ENCODE peak calls at places on chromosomes 12 and 14, in six cellular contexts. T is A549, H is stomach, O is transverse colon, Z is upper lobe of left lung, S is tibial nerve. C is an unnamed sample.

GRCh38 chr12:74111688-74112360 is 425.8 kb upstream of the ATXN7L3B start:
- DNase-seq in S (no peak), O (no peak), H (no peak), Z (no peak), T (no peak), C (peak)

GRCh38 chr12:116609236-116609635 is 50.1 kb downstream of the MAP1LC3B2 start:
- DNase-seq in T (no peak), H (no peak), Z (no peak), O (no peak), S (no peak), C (no peak)

GRCh38 chr12:108949976-108950375 is 70.1 kb downstream of the DAO start:
- DNase-seq in O (no peak), S (no peak), H (no peak), T (no peak), Z (no peak), C (no peak)

GRCh38 chr14:102055181-102055901 is 31.5 kb downstream of the HSP90AA1 start:
- DNase-seq in T (no peak), O (no peak), S (no peak), Z (no peak), H (no peak), C (no peak)

GRCh38 chr12:81270385-81270784 is 192.5 kb downstream of the ACSS3 start:
- DNase-seq in T (no peak), H (no peak), O (no peak), S (no peak), Z (no peak), C (no peak)

GRCh38 chr12:68785358-68785757 is 22.6 kb upstream of the MDM2 start:
- DNase-seq in S (no peak), T (no peak), H (no peak), Z (no peak), O (no peak), C (no peak)

GRCh38 chr12:27733052-27733656 is 22.5 kb downstream of the MRPS35 start:
- DNase-seq in S (peak), H (no peak), T (peak), O (peak), Z (no peak), C (no peak)

GRCh38 chr12:121767525-121768016 is 25.9 kb downstream of the RHOF start:
- DNase-seq in Z (no peak), S (no peak), T (no peak), H (no peak), O (no peak), C (no peak)

GRCh38 chr14:43479751-43480150 is 1027.3 kb downstream of the FSCB start:
- DNase-seq in S (no peak), Z (no peak), O (no peak), T (no peak), H (no peak), C (no peak)

GRCh38 chr12:38648813-38649212 is 256.6 kb downstream of the CPNE8 start:
- DNase-seq in O (no peak), Z (no peak), H (no peak), S (no peak), T (no peak), C (no peak)

GRCh38 chr12:75699728-75700496 is 188.5 kb upstream of the KRR1 start:
- DNase-seq in O (no peak), Z (no peak), H (no peak), S (no peak), T (no peak), C (no peak)

GRCh38 chr12:88450130-88450529 is 130.1 kb downstream of the KITLG start:
- DNase-seq in Z (no peak), O (no peak), S (no peak), H (no peak), T (no peak), C (no peak)

GRCh38 chr12:27176765-27177164 is 67.3 kb upstream of the STK38L start:
- DNase-seq in Z (no peak), H (no peak), O (no peak), S (no peak), T (peak), C (no peak)

GRCh38 chr12:72622556-72622955 is 350.4 kb downstream of the TRHDE start:
- DNase-seq in T (no peak), S (no peak), H (no peak), Z (no peak), O (no peak), C (no peak)

GRCh38 chr14:32666310-32666709 is 272.4 kb upstream of the NPAS3 start:
- DNase-seq in Z (no peak), O (no peak), T (no peak), S (no peak), H (no peak), C (no peak)

GRCh38 chr12:62832528-62832927 is 102.4 kb downstream of the PPM1H start:
- DNase-seq in Z (no peak), H (no peak), S (no peak), O (no peak), T (no peak), C (no peak)

GRCh38 chr14:103547455-103547940 is 15.0 kb downstream of the BAG5 start:
- DNase-seq in Z (no peak), O (no peak), T (no peak), H (no peak), S (no peak), C (no peak)

GRCh38 chr12:57722716-57723629 is 15.6 kb downstream of the AGAP2 start:
- DNase-seq in Z (no peak), T (no peak), O (no peak), S (no peak), H (no peak), C (no peak)

GRCh38 chr14:103522649-103523582 is at the start of gene CKB:
- DNase-seq in H (peak), Z (peak), S (no peak), O (peak), T (peak), C (peak)

GRCh38 chr12:118015944-118016343 is 559 bp upstream of the RFC5 start:
- DNase-seq in T (no peak), S (no peak), O (no peak), H (no peak), Z (no peak), C (no peak)

GRCh38 chr12:118015306-118015705 is 1.2 kb upstream of the RFC5 start:
- DNase-seq in Z (no peak), H (no peak), O (no peak), T (no peak), S (no peak), C (no peak)

GRCh38 chr12:118013283-118013682 is 3.2 kb upstream of the RFC5 start:
- DNase-seq in O (no peak), S (no peak), H (no peak), T (no peak), Z (no peak), C (no peak)

GRCh38 chr12:118017926-118018325 is 1.4 kb downstream of the RFC5 start:
- DNase-seq in S (no peak), Z (no peak), T (no peak), O (no peak), H (no peak), C (no peak)

GRCh38 chr12:118016424-118017264 is at the start of gene RFC5:
- DNase-seq in O (peak), H (peak), Z (peak), S (peak), T (peak), C (peak)
- TF ChIP-seq EP300 in O (no peak), H (no peak), Z (no peak), S (peak), T (no peak), C (no peak)

DNA sequence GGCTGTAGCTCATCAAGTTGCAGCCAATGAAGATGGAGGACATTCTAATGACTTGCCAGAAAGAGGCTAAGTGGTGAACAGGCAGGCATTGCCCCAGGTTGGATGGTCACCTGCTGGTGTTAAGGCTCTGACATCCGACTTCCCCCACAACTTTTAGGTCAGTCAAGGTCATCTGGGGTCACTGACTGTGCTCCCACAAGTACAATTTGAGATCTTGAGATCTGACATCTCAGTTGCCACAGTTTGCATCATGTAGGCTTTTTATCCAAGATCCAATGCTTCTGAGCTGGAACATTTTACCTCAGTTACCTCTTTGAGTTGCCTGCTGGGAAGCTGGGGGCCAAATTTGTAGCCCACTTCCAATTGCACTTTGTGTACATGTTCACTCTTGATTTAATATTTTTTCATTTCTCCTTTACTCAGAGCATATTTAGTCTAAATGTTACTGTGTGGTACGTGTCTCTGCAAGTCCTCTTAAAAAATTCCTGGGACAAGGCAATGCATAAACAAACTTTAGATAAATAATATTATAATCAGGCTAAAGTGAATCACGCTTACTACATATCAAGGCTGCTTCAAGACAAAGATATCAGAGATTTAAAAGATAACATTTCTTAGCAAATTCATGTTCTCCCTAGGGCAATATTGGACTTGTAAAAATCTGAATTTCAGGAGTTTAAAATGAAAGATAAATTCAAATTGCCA is 61.4 kb downstream of the SEL1L start:
- DNase-seq in S (no peak), Z (no peak), H (no peak), O (no peak), T (no peak), C (no peak)
- TF ChIP-seq EP300 in S (no peak), Z (no peak), H (no peak), O (no peak), T (no peak), C (no peak)

GRCh38 chr14:24135584-24135833 is 485 bp upstream of the PSME1 start:
- DNase-seq in T (no peak), S (no peak), Z (no peak), O (no peak), H (no peak), C (no peak)

GRCh38 chr14:24136684-24137528 is 912 bp downstream of the PSME1 start:
- DNase-seq in Z (no peak), S (no peak), T (no peak), O (no peak), H (no peak), C (no peak)

GRCh38 chr14:24133730-24134129 is 2.3 kb upstream of the PSME1 start:
- DNase-seq in H (no peak), S (no peak), O (no peak), T (no peak), Z (no peak), C (no peak)

GRCh38 chr14:24137529-24138395 is 1.8 kb downstream of the PSME1 start:
- DNase-seq in T (no peak), O (no peak), H (no peak), S (no peak), Z (no peak), C (no peak)

GRCh38 chr14:24135834-24136683 is at the start of gene PSME1:
- DNase-seq in Z (peak), H (peak), T (peak), S (peak), O (peak), C (peak)
- TF ChIP-seq EP300 in Z (no peak), H (no peak), T (no peak), S (peak), O (no peak), C (no peak)

GRCh38 chr14:35355981-35356839 is 48.3 kb downstream of the NFKBIA start:
- DNase-seq in H (no peak), O (peak), S (no peak), T (no peak), Z (no peak), C (no peak)
- TF ChIP-seq EP300 in H (no peak), O (peak), S (no peak), T (no peak), Z (no peak), C (no peak)

GRCh38 chr14:96362965-96363750 is at the start of the genes ATG2B and GSKIP:
- DNase-seq in Z (peak), T (peak), H (peak), O (peak), S (peak), C (peak)
- TF ChIP-seq EP300 in Z (no peak), T (no peak), H (no peak), O (no peak), S (peak), C (no peak)

C was measured in ovary.